ENCODE peak calls at places on chromosome 6, in six cellular contexts. One of them, this sample, is unnamed. For H3K36me3, the result is how much of the 10 kb centered on the place peaks cover.

GRCh38 chr6:13624871-13625288 is 9.7 kb downstream of the NOL7 start:
- DNase-seq in pancreas: no peak
- DNase-seq in IMR-90: peak
- DNase-seq in GM23338: peak
- DNase-seq in left ventricle myocardium inferior: no peak
- DNase-seq in GM12878: no peak
- DNase-seq in this sample: peak

GRCh38 chr6:165769884-165770283 is 106.8 kb upstream of the PDE10A start:
- DNase-seq in IMR-90: no peak
- DNase-seq in pancreas: no peak
- DNase-seq in GM23338: no peak
- DNase-seq in GM12878: no peak
- DNase-seq in left ventricle myocardium inferior: no peak
- DNase-seq in this sample: no peak

GRCh38 chr6:159499034-159499433 is 194.0 kb downstream of the SOD2 start:
- DNase-seq in left ventricle myocardium inferior: no peak
- DNase-seq in pancreas: no peak
- DNase-seq in GM23338: no peak
- DNase-seq in IMR-90: no peak
- DNase-seq in GM12878: no peak
- DNase-seq in this sample: no peak

GRCh38 chr6:35317483-35318199 is 20.0 kb downstream of the DEF6 start:
- DNase-seq in GM12878: no peak
- DNase-seq in pancreas: no peak
- DNase-seq in left ventricle myocardium inferior: no peak
- DNase-seq in IMR-90: no peak
- DNase-seq in GM23338: peak
- DNase-seq in this sample: no peak

GRCh38 chr6:85041376-85041775 is 277.0 kb upstream of the TBX18 start:
- DNase-seq in GM23338: no peak
- DNase-seq in left ventricle myocardium inferior: no peak
- DNase-seq in pancreas: no peak
- DNase-seq in IMR-90: no peak
- DNase-seq in GM12878: peak
- DNase-seq in this sample: no peak

GRCh38 chr6:78868124-78868523 is 773 bp downstream of the IRAK1BP1 start:
- DNase-seq in IMR-90: no peak
- DNase-seq in GM12878: no peak
- DNase-seq in GM23338: no peak
- DNase-seq in left ventricle myocardium inferior: no peak
- DNase-seq in pancreas: no peak
- DNase-seq in this sample: no peak

GRCh38 chr6:55868910-55869479 is 6.4 kb downstream of the BMP5 start:
- DNase-seq in GM23338: no peak
- DNase-seq in left ventricle myocardium inferior: no peak
- DNase-seq in pancreas: no peak
- DNase-seq in GM12878: peak
- DNase-seq in IMR-90: peak
- DNase-seq in this sample: no peak

GRCh38 chr6:39309942-39310531 is 4.2 kb downstream of the KCNK17 start:
- DNase-seq in GM23338: peak
- DNase-seq in GM12878: no peak
- DNase-seq in IMR-90: peak
- DNase-seq in left ventricle myocardium inferior: peak
- DNase-seq in pancreas: peak
- DNase-seq in this sample: peak

GRCh38 chr6:163720005-163720404 is 305.5 kb downstream of the QKI start:
- DNase-seq in GM12878: no peak
- DNase-seq in IMR-90: no peak
- DNase-seq in GM23338: no peak
- DNase-seq in pancreas: no peak
- DNase-seq in left ventricle myocardium inferior: no peak
- DNase-seq in this sample: no peak

GRCh38 chr6:18186033-18186432 is 30.8 kb downstream of the KDM1B start:
- DNase-seq in GM12878: no peak
- DNase-seq in left ventricle myocardium inferior: no peak
- DNase-seq in IMR-90: no peak
- DNase-seq in pancreas: no peak
- DNase-seq in GM23338: peak
- DNase-seq in this sample: no peak

GRCh38 chr6:20877008-20877937 is 343.0 kb downstream of the CDKAL1 start:
- DNase-seq in GM12878: peak
- DNase-seq in GM23338: no peak
- DNase-seq in left ventricle myocardium inferior: no peak
- DNase-seq in pancreas: peak
- DNase-seq in IMR-90: peak
- DNase-seq in this sample: peak

GRCh38 chr6:17354700-17355403 is 38.5 kb upstream of the CAP2 start:
- DNase-seq in left ventricle myocardium inferior: no peak
- DNase-seq in pancreas: no peak
- DNase-seq in GM12878: peak
- DNase-seq in IMR-90: peak
- DNase-seq in GM23338: no peak
- DNase-seq in this sample: no peak

GRCh38 chr6:52576392-52577021 is 353 bp downstream of the TRAM2 start:
- DNase-seq in GM23338: peak
- DNase-seq in left ventricle myocardium inferior: peak
- DNase-seq in pancreas: peak
- DNase-seq in IMR-90: peak
- DNase-seq in GM12878: peak
- DNase-seq in this sample: peak

GRCh38 chr6:36301781-36302180 is 31.9 kb downstream of the PNPLA1 start:
- DNase-seq in GM12878: no peak
- DNase-seq in pancreas: no peak
- DNase-seq in IMR-90: peak
- DNase-seq in GM23338: no peak
- DNase-seq in left ventricle myocardium inferior: no peak
- DNase-seq in this sample: no peak

GRCh38 chr6:118963003-118963402 is 28.0 kb upstream of the MCM9 start:
- DNase-seq in GM23338: no peak
- DNase-seq in left ventricle myocardium inferior: no peak
- DNase-seq in pancreas: no peak
- DNase-seq in IMR-90: peak
- DNase-seq in GM12878: no peak
- DNase-seq in this sample: no peak

GRCh38 chr6:20279608-20280287 is 67.5 kb upstream of the MBOAT1 start:
- DNase-seq in GM12878: no peak
- DNase-seq in left ventricle myocardium inferior: no peak
- DNase-seq in pancreas: no peak
- DNase-seq in IMR-90: no peak
- DNase-seq in GM23338: no peak
- DNase-seq in this sample: no peak

GRCh38 chr6:38579010-38579628 is 60.6 kb downstream of the BTBD9 start:
- DNase-seq in GM12878: no peak
- DNase-seq in pancreas: no peak
- DNase-seq in left ventricle myocardium inferior: no peak
- DNase-seq in GM23338: no peak
- DNase-seq in IMR-90: peak
- DNase-seq in this sample: no peak

GRCh38 chr6:64949257-64949656 is 757.8 kb downstream of the EYS start:
- DNase-seq in IMR-90: no peak
- DNase-seq in GM23338: peak
- DNase-seq in left ventricle myocardium inferior: no peak
- DNase-seq in pancreas: no peak
- DNase-seq in GM12878: no peak
- DNase-seq in this sample: no peak

GRCh38 chr6:168089186-168090063 is 10.4 kb upstream of the FRMD1 start:
- DNase-seq in left ventricle myocardium inferior: no peak
- DNase-seq in GM12878: no peak
- DNase-seq in pancreas: no peak
- DNase-seq in IMR-90: no peak
- DNase-seq in GM23338: no peak
- DNase-seq in this sample: no peak

GRCh38 chr6:3390698-3391097 is 66.2 kb downstream of the SLC22A23 start:
- DNase-seq in left ventricle myocardium inferior: peak
- DNase-seq in GM12878: no peak
- DNase-seq in IMR-90: peak
- DNase-seq in GM23338: no peak
- DNase-seq in pancreas: no peak
- DNase-seq in this sample: no peak

GRCh38 chr6:157977176-157977804 is 4.4 kb upstream of the SYNJ2 start:
- DNase-seq in GM23338: no peak
- DNase-seq in GM12878: no peak
- DNase-seq in pancreas: no peak
- DNase-seq in IMR-90: no peak
- DNase-seq in left ventricle myocardium inferior: no peak
- DNase-seq in this sample: no peak

GRCh38 chr6:111154981-111155380 is 67.7 kb downstream of the SLC16A10 start:
- DNase-seq in GM23338: no peak
- DNase-seq in left ventricle myocardium inferior: no peak
- DNase-seq in IMR-90: no peak
- DNase-seq in pancreas: no peak
- DNase-seq in GM12878: no peak
- DNase-seq in this sample: no peak

GRCh38 chr6:44561832-44562496 is 174.5 kb downstream of the CDC5L start:
- DNase-seq in GM23338: no peak
- DNase-seq in IMR-90: no peak
- DNase-seq in GM12878: no peak
- DNase-seq in pancreas: no peak
- DNase-seq in left ventricle myocardium inferior: no peak
- DNase-seq in this sample: no peak

GRCh38 chr6:44560458-44561061 is 173.1 kb downstream of the CDC5L start:
- DNase-seq in pancreas: no peak
- DNase-seq in IMR-90: no peak
- DNase-seq in left ventricle myocardium inferior: no peak
- DNase-seq in GM12878: no peak
- DNase-seq in GM23338: no peak
- DNase-seq in this sample: no peak

GRCh38 chr6:44561062-44561591 is 173.6 kb downstream of the CDC5L start:
- DNase-seq in GM23338: peak
- DNase-seq in pancreas: no peak
- DNase-seq in left ventricle myocardium inferior: no peak
- DNase-seq in IMR-90: no peak
- DNase-seq in GM12878: no peak
- DNase-seq in this sample: no peak

GRCh38 chr6:44558315-44559227 is 171.1 kb downstream of the CDC5L start:
- DNase-seq in pancreas: no peak
- DNase-seq in left ventricle myocardium inferior: no peak
- DNase-seq in GM23338: no peak
- DNase-seq in GM12878: no peak
- DNase-seq in IMR-90: no peak
- DNase-seq in this sample: no peak

GRCh38 chr6:44559486-44560270 is 172.2 kb downstream of the CDC5L start:
- DNase-seq in GM12878: no peak
- DNase-seq in IMR-90: no peak
- DNase-seq in pancreas: no peak
- DNase-seq in GM23338: peak
- DNase-seq in left ventricle myocardium inferior: no peak
- DNase-seq in this sample: no peak
- TF ChIP-seq CTCF in GM12878: no peak
- TF ChIP-seq CTCF in IMR-90: no peak
- TF ChIP-seq CTCF in pancreas: no peak
- TF ChIP-seq CTCF in GM23338: peak
- TF ChIP-seq CTCF in left ventricle myocardium inferior: no peak
- TF ChIP-seq CTCF in this sample: no peak

DNA sequence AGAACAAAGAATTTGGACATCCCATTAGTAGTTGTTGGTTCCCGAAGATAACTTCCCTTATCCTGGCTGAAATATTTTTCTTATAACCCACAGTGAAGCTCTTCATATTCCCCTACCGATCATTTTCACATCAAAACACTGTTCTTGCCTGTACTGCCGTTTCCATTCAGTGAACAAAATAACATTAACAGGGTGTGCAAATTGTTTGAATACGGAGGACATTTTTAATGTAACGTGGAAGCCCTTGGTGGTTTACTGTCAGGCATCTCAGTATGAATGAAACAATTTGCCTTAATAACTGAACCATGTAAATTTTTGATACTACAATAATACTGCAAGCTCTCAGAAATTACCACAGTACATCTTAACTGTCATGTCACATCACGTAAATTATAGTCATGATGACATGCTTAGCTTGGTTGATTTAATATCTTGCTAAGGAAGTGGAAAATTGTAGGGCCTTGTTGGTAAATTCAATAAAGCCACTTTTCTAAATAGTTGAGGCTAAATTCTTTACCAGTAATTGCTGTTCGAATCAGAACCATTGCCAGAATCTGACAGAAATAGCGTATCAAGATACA is 311.6 kb downstream of the LAMA2 start:
- DNase-seq in IMR-90: no peak
- DNase-seq in pancreas: no peak
- DNase-seq in GM12878: no peak
- DNase-seq in GM23338: no peak
- DNase-seq in left ventricle myocardium inferior: no peak
- DNase-seq in this sample: no peak
- H3K36me3 ChIP-seq in IMR-90: under half
- H3K36me3 ChIP-seq in pancreas: under half
- H3K36me3 ChIP-seq in GM12878: under half
- H3K36me3 ChIP-seq in GM23338: under half
- H3K36me3 ChIP-seq in left ventricle myocardium inferior: under half
- H3K36me3 ChIP-seq in this sample: under half

GRCh38 chr6:139289233-139289632 is 2.6 kb downstream of the TXLNB start:
- DNase-seq in left ventricle myocardium inferior: no peak
- DNase-seq in pancreas: no peak
- DNase-seq in GM12878: no peak
- DNase-seq in GM23338: peak
- DNase-seq in IMR-90: no peak
- DNase-seq in this sample: no peak

GRCh38 chr6:139288496-139289040 is 3.2 kb downstream of the TXLNB start:
- DNase-seq in GM23338: no peak
- DNase-seq in GM12878: no peak
- DNase-seq in left ventricle myocardium inferior: peak
- DNase-seq in pancreas: no peak
- DNase-seq in IMR-90: no peak
- DNase-seq in this sample: no peak

GRCh38 chr6:139287868-139288267 is 3.9 kb downstream of the TXLNB start:
- DNase-seq in pancreas: no peak
- DNase-seq in GM23338: no peak
- DNase-seq in left ventricle myocardium inferior: no peak
- DNase-seq in IMR-90: no peak
- DNase-seq in GM12878: no peak
- DNase-seq in this sample: no peak

GRCh38 chr6:139291813-139292619 is at the start of gene TXLNB:
- DNase-seq in GM23338: peak
- DNase-seq in pancreas: no peak
- DNase-seq in IMR-90: peak
- DNase-seq in left ventricle myocardium inferior: peak
- DNase-seq in GM12878: peak
- DNase-seq in this sample: no peak

GRCh38 chr6:139290787-139291294 is 957 bp downstream of the TXLNB start:
- DNase-seq in GM23338: no peak
- DNase-seq in left ventricle myocardium inferior: no peak
- DNase-seq in GM12878: peak
- DNase-seq in pancreas: no peak
- DNase-seq in IMR-90: peak
- DNase-seq in this sample: no peak
- TF ChIP-seq CTCF in GM23338: no peak
- TF ChIP-seq CTCF in left ventricle myocardium inferior: no peak
- TF ChIP-seq CTCF in GM12878: no peak
- TF ChIP-seq CTCF in pancreas: no peak
- TF ChIP-seq CTCF in IMR-90: no peak
- TF ChIP-seq CTCF in this sample: no peak

DNA sequence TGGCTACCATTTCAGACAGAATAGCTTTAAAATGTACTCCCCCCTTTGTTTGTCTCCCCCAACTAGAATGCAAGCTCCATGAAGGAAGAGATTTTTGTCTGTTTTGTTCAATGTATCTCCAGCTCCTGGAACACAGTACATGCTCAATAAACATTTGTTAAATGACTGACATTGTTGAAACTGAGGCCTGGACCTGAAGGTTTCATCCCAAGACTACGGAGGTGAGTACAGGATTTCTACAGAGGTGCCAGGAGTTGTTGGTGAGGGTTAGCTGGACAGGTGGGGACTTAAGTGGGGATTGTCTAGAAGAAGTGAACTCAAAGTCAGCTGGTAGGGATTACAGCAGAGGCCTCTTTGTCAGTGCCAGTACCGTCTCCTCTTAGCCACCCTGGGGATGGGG is 19.4 kb downstream of the VEGFA start:
- DNase-seq in pancreas: no peak
- DNase-seq in GM23338: no peak
- DNase-seq in IMR-90: no peak
- DNase-seq in left ventricle myocardium inferior: no peak
- DNase-seq in GM12878: no peak
- DNase-seq in this sample: no peak
- H3K36me3 ChIP-seq in pancreas: under half
- H3K36me3 ChIP-seq in GM23338: under half
- H3K36me3 ChIP-seq in IMR-90: under half
- H3K36me3 ChIP-seq in left ventricle myocardium inferior: under half
- H3K36me3 ChIP-seq in GM12878: under half
- H3K36me3 ChIP-seq in this sample: under half

This sample was measured in Caco-2.